ENCODE peak calls at places on chromosomes 12 and 14, in seven cellular contexts. D, A, V, K, O, F and I are unnamed samples.

GRCh38 chr12:124332900-124333299 is 38.0 kb downstream of the RFLNA start:
- DNase-seq in D (no peak), A (no peak), V (no peak), K (no peak), O (no peak), F (peak; percentile 74), I (no peak)

GRCh38 chr12:68958337-68958736 is 25.4 kb upstream of the CPM start:
- DNase-seq in D (no peak), A (no peak), V (no peak), K (no peak), O (no peak), F (no peak), I (no peak)

GRCh38 chr14:94923771-94924170 is 153.9 kb upstream of the GSC start:
- DNase-seq in D (no peak), A (no peak), V (no peak), K (no peak), O (no peak), F (no peak), I (no peak)

GRCh38 chr12:28027328-28027727 is 54.8 kb upstream of the PTHLH start:
- DNase-seq in D (no peak), A (no peak), V (no peak), K (no peak), O (no peak), F (no peak), I (no peak)

GRCh38 chr12:4325984-4326383 is 5.0 kb downstream of the TIGAR start:
- DNase-seq in D (no peak), A (no peak), V (no peak), K (no peak), O (no peak), F (no peak), I (no peak)

GRCh38 chr14:62289471-62289870 is 527.3 kb downstream of the SNAPC1 start:
- DNase-seq in D (no peak), A (no peak), V (no peak), K (no peak), O (peak; percentile 54), F (no peak), I (no peak)

GRCh38 chr14:25111061-25111601 is 61.2 kb upstream of the STXBP6 start:
- DNase-seq in D (peak; percentile 43), A (peak; percentile 25), V (no peak), K (no peak), O (peak; percentile 99), F (no peak), I (no peak)

GRCh38 chr14:66174453-66174891 is 311.7 kb upstream of the CCDC196 start:
- DNase-seq in D (no peak), A (no peak), V (no peak), K (no peak), O (no peak), F (no peak), I (no peak)

GRCh38 chr12:50317198-50317597 is 33.9 kb upstream of the LIMA1 start:
- DNase-seq in D (no peak), A (no peak), V (no peak), K (no peak), O (peak; percentile 32), F (no peak), I (no peak)

GRCh38 chr12:76720068-76720467 is 43.8 kb upstream of the ZDHHC17 start:
- DNase-seq in D (no peak), A (no peak), V (no peak), K (no peak), O (peak; percentile 61), F (no peak), I (no peak)

GRCh38 chr14:35051796-35052195 is 5.7 kb downstream of the FAM177A1 start:
- DNase-seq in D (no peak), A (no peak), V (no peak), K (no peak), O (no peak), F (no peak), I (no peak)

GRCh38 chr12:98373019-98373554 is 142.3 kb upstream of the TMPO start:
- DNase-seq in D (peak; percentile 73), A (no peak), V (peak; percentile 33), K (no peak), O (peak; percentile 46), F (no peak), I (no peak)

GRCh38 chr14:79279645-79280399 is 931.5 kb downstream of the DIO2 start:
- DNase-seq in D (no peak), A (no peak), V (peak; percentile 3), K (no peak), O (no peak), F (peak; percentile 41), I (no peak)